ENCODE peak calls at places on chromosome 11, in four cellular contexts. M is fibroblast of mammary gland, A is mesothelial cell of epicardium, I is ovary. T is an unnamed sample.

GRCh38 chr11:17606206-17607082 is 59.4 kb downstream of the OTOG start:
- DNase-seq in A (no peak), I (no peak), M (no peak), T (no peak)

GRCh38 chr11:33375688-33376311 is 118.6 kb downstream of the HIPK3 start:
- DNase-seq in A (no peak), I (peak), M (peak), T (no peak)

GRCh38 chr11:821513-822371 is 3.0 kb downstream of the PNPLA2 start:
- DNase-seq in M (no peak), A (no peak), I (peak), T (no peak)

GRCh38 chr11:58992489-58992888 is 53.2 kb downstream of the GLYATL1 start:
- DNase-seq in I (no peak), M (no peak), A (no peak), T (no peak)

GRCh38 chr11:73420136-73420535 is 43.9 kb downstream of the RELT start:
- DNase-seq in I (no peak), A (no peak), M (no peak), T (no peak)

GRCh38 chr11:102763440-102763839 is 17.0 kb downstream of the MMP10 start:
- DNase-seq in M (no peak), A (no peak), I (no peak), T (peak)

GRCh38 chr11:68096962-68097361 is 24.2 kb downstream of the CHKA start:
- DNase-seq in A (no peak), I (no peak), M (no peak), T (no peak)

GRCh38 chr11:100709233-100709999 is 22.3 kb downstream of the ARHGAP42 start:
- DNase-seq in I (no peak), M (peak), A (no peak), T (no peak)

GRCh38 chr11:28842716-28843115 is 734.5 kb downstream of the METTL15 start:
- DNase-seq in M (no peak), I (no peak), A (no peak), T (no peak)

GRCh38 chr11:75350743-75351540 is 519 bp downstream of the ARRB1 start:
- DNase-seq in M (peak), A (peak), I (peak), T (no peak)
- TF ChIP-seq CTCF in M (no peak), A (no peak), I (no peak), T (peak)

GRCh38 chr11:92550411-92550810 is 325.8 kb downstream of the FAT3 start:
- DNase-seq in I (no peak), A (no peak), M (no peak), T (no peak)
- TF ChIP-seq CTCF in I (no peak), A (no peak), M (no peak), T (no peak)

GRCh38 chr11:41309716-41310115 is 149.7 kb downstream of the LRRC4C start:
- DNase-seq in I (no peak), A (no peak), M (no peak), T (no peak)
- TF ChIP-seq CTCF in I (no peak), A (no peak), M (no peak), T (no peak)

DNA sequence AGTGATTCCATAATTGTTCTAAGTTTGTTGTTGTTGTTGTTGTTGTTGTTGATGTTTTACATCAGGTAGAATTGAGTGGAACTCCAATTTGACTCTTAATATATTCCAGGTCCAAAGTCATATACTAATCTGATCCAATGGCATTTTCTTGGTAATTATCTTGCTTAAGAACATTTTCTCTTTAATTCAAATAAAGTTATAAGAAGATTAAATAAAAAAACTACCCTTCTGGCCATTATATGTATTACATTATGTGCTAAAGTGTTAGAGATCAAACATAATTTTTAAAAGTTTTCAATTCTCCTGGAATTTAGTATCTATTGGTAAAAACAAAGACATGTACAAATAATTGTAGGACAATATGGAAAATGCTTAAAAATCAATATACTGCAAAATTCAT is 775.4 kb downstream of the LUZP2 start:
- DNase-seq in M (no peak), A (no peak), I (no peak), T (no peak)
- TF ChIP-seq CTCF in M (no peak), A (peak), I (no peak), T (peak)

T was measured in HFFc6.